ENCODE peak calls at places on chromosomes 4 and X, in four cellular contexts. One of them, this sample, is unnamed. For H3K4me1, the result is how much of the 10 kb centered on the place peaks cover.

GRCh38 chr4:40502220-40502619 is 127.4 kb downstream of the RBM47 start:
- DNase-seq in fibroblast of lung: no peak
- DNase-seq in BE2C: no peak
- DNase-seq in A549: no peak
- DNase-seq in this sample: no peak

GRCh38 chr4:111283066-111283677 is 660.3 kb upstream of the PITX2 start:
- DNase-seq in A549: peak
- DNase-seq in BE2C: peak
- DNase-seq in fibroblast of lung: peak
- DNase-seq in this sample: peak

GRCh38 chrX:78455901-78456300 is 128.5 kb upstream of the CYSLTR1 start:
- DNase-seq in A549: peak
- DNase-seq in fibroblast of lung: no peak
- DNase-seq in BE2C: no peak
- DNase-seq in this sample: no peak

GRCh38 chr4:4870493-4871266 is 11.2 kb downstream of the MSX1 start:
- DNase-seq in fibroblast of lung: no peak
- DNase-seq in A549: no peak
- DNase-seq in BE2C: no peak
- DNase-seq in this sample: no peak

GRCh38 chr4:166198921-166199320 is 325.9 kb downstream of the TLL1 start:
- DNase-seq in A549: no peak
- DNase-seq in fibroblast of lung: no peak
- DNase-seq in BE2C: no peak
- DNase-seq in this sample: peak

GRCh38 chr4:105765690-105766407 is 57.3 kb downstream of the GSTCD start:
- DNase-seq in BE2C: peak
- DNase-seq in A549: peak
- DNase-seq in fibroblast of lung: peak
- DNase-seq in this sample: no peak

GRCh38 chrX:11346283-11346682 is 53.1 kb downstream of the AMELX start:
- DNase-seq in fibroblast of lung: no peak
- DNase-seq in A549: no peak
- DNase-seq in BE2C: no peak
- DNase-seq in this sample: peak

GRCh38 chrX:43595931-43596330 is 60.2 kb upstream of the MAOA start:
- DNase-seq in fibroblast of lung: peak
- DNase-seq in A549: no peak
- DNase-seq in BE2C: no peak
- DNase-seq in this sample: no peak

GRCh38 chrX:38278682-38279081 is 48.6 kb downstream of the RPGR start:
- DNase-seq in A549: no peak
- DNase-seq in BE2C: no peak
- DNase-seq in fibroblast of lung: no peak
- DNase-seq in this sample: no peak

GRCh38 chr4:139760558-139760957 is 94.9 kb downstream of the MGST2 start:
- DNase-seq in fibroblast of lung: no peak
- DNase-seq in BE2C: no peak
- DNase-seq in A549: no peak
- DNase-seq in this sample: no peak

GRCh38 chr4:140168474-140168873 is 14.5 kb upstream of the MAML3 start:
- DNase-seq in BE2C: no peak
- DNase-seq in A549: no peak
- DNase-seq in fibroblast of lung: no peak
- DNase-seq in this sample: no peak

GRCh38 chr4:138592801-138593200 is 350.7 kb upstream of the SLC7A11 start:
- DNase-seq in fibroblast of lung: no peak
- DNase-seq in BE2C: no peak
- DNase-seq in A549: no peak
- DNase-seq in this sample: no peak

GRCh38 chr4:138595731-138596465 is 353.7 kb upstream of the SLC7A11 start:
- DNase-seq in A549: no peak
- DNase-seq in BE2C: no peak
- DNase-seq in fibroblast of lung: peak
- DNase-seq in this sample: no peak

GRCh38 chr4:138599965-138600364 is 357.8 kb upstream of the SLC7A11 start:
- DNase-seq in A549: no peak
- DNase-seq in fibroblast of lung: no peak
- DNase-seq in BE2C: no peak
- DNase-seq in this sample: no peak

DNA sequence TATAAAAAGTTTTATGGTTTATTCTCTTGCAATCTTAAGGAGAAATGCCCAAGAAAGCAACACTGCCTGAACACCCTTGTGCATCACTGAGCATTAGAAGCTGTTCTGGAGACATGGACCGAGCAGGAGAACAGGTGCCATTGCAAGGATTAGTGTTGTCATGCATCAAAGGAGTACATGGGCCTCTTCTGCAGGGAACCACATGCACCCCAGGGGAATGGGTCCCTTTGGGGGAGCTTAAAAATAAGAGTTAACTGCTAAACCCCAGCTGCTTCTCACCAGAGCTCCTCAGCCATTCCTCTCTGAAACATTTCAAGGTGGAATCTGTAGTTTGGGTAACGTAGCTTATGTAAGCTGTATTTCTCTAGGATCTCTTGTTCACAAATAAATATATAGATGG is 353.0 kb upstream of the SLC7A11 start:
- DNase-seq in A549: no peak
- DNase-seq in fibroblast of lung: no peak
- DNase-seq in BE2C: no peak
- DNase-seq in this sample: no peak
- H3K4me1 ChIP-seq in A549: under half
- H3K4me1 ChIP-seq in fibroblast of lung: under half
- H3K4me1 ChIP-seq in BE2C: under half
- H3K4me1 ChIP-seq in this sample: under half

DNA sequence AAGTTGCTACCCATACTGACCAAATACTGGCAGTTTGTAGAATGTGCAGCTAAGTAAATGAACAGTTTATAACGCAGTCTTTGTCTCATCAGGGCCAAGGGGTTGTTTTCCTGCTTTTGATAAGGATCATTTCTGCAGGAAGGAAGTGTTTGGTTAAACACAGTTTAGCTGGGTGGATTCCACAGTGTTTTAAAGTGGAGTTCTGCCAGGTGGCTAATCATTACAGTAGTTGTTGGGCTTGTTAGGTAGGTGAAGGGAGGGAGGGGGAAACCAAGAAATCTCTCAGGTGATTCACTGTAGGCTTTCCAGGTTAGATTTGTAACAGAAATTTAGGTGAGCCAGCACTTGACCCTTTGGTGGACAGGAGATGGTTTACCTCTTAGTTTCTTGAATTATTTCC is 58.1 kb downstream of the FNIP2 start:
- DNase-seq in BE2C: no peak
- DNase-seq in A549: no peak
- DNase-seq in fibroblast of lung: no peak
- DNase-seq in this sample: no peak
- H3K4me1 ChIP-seq in BE2C: under half
- H3K4me1 ChIP-seq in A549: under half
- H3K4me1 ChIP-seq in fibroblast of lung: under half
- H3K4me1 ChIP-seq in this sample: under half

GRCh38 chrX:65696613-65697012 is 29.2 kb downstream of the MSN start:
- DNase-seq in fibroblast of lung: no peak
- DNase-seq in A549: no peak
- DNase-seq in BE2C: no peak
- DNase-seq in this sample: no peak
- H3K4me1 ChIP-seq in fibroblast of lung: under half
- H3K4me1 ChIP-seq in A549: under half
- H3K4me1 ChIP-seq in BE2C: under half
- H3K4me1 ChIP-seq in this sample: under half

GRCh38 chr4:10099521-10100325 is 16.9 kb downstream of the WDR1 start:
- DNase-seq in BE2C: no peak
- DNase-seq in fibroblast of lung: no peak
- DNase-seq in A549: no peak
- DNase-seq in this sample: no peak
- H3K4me1 ChIP-seq in BE2C: under half
- H3K4me1 ChIP-seq in fibroblast of lung: under half
- H3K4me1 ChIP-seq in A549: under half
- H3K4me1 ChIP-seq in this sample: under half

GRCh38 chr4:35684755-35685154 is 559.6 kb downstream of the ARAP2 start:
- DNase-seq in fibroblast of lung: no peak
- DNase-seq in A549: no peak
- DNase-seq in BE2C: no peak
- DNase-seq in this sample: no peak
- H3K4me1 ChIP-seq in fibroblast of lung: under half
- H3K4me1 ChIP-seq in A549: under half
- H3K4me1 ChIP-seq in BE2C: under half
- H3K4me1 ChIP-seq in this sample: under half

GRCh38 chr4:184811484-184812180 is 14.1 kb downstream of the ACSL1 start:
- DNase-seq in fibroblast of lung: no peak
- DNase-seq in A549: no peak
- DNase-seq in BE2C: no peak
- DNase-seq in this sample: no peak

GRCh38 chr4:184812181-184812542 is 13.6 kb downstream of the ACSL1 start:
- DNase-seq in A549: no peak
- DNase-seq in BE2C: no peak
- DNase-seq in fibroblast of lung: no peak
- DNase-seq in this sample: no peak

GRCh38 chr4:184810720-184811119 is 15.0 kb downstream of the ACSL1 start:
- DNase-seq in A549: no peak
- DNase-seq in fibroblast of lung: no peak
- DNase-seq in BE2C: no peak
- DNase-seq in this sample: no peak

GRCh38 chr4:184814686-184815045 is 11.1 kb downstream of the ACSL1 start:
- DNase-seq in A549: no peak
- DNase-seq in BE2C: no peak
- DNase-seq in fibroblast of lung: no peak
- DNase-seq in this sample: no peak

DNA sequence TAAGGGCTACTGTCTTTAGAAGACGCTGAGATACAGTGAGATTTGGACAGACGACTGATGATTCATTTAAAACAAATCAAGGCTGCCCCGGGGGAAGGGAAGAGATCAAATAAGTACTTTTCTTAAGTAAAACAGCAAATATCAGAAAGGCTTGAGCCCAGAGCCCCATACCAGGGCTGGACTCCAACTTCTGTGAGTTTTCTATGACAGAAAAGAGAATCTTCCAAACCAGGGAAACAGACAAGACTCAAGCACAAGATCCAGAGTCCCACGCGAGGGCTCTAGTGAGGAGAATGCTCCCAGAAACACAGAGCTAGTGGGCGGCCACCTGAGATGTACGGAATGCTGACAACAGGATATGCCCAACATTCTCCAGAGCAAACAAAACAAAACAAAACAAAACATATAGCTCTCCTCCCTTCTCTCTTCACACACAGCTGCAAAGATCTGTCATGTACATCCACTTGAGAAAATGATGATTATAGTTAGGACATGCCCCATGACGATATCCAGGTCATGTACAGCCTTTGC is 13.1 kb downstream of the ACSL1 start:
- DNase-seq in fibroblast of lung: peak
- DNase-seq in A549: peak
- DNase-seq in BE2C: no peak
- DNase-seq in this sample: no peak
- H3K4me1 ChIP-seq in fibroblast of lung: under half
- H3K4me1 ChIP-seq in A549: half or more
- H3K4me1 ChIP-seq in BE2C: under half
- H3K4me1 ChIP-seq in this sample: under half

DNA sequence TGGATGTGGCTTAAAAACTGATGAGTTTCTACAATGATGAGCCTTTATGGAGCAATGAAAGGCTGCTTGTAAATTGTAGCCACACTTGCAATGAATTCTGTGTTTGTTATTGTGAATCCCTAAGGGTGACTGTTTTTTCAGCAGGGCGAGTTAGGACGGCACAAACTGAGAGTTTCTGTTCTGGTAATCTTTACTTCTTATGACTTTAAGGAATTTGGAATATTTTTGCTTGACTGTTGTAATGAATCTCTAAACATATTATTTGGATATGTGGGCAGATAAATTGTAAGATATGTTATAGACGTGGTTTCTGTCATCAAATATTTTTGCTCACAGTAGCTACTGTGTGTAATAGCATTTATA is 22.2 kb downstream of the RBPJ start:
- DNase-seq in fibroblast of lung: no peak
- DNase-seq in A549: no peak
- DNase-seq in BE2C: no peak
- DNase-seq in this sample: no peak
- H3K4me1 ChIP-seq in fibroblast of lung: under half
- H3K4me1 ChIP-seq in A549: under half
- H3K4me1 ChIP-seq in BE2C: under half
- H3K4me1 ChIP-seq in this sample: under half

DNA sequence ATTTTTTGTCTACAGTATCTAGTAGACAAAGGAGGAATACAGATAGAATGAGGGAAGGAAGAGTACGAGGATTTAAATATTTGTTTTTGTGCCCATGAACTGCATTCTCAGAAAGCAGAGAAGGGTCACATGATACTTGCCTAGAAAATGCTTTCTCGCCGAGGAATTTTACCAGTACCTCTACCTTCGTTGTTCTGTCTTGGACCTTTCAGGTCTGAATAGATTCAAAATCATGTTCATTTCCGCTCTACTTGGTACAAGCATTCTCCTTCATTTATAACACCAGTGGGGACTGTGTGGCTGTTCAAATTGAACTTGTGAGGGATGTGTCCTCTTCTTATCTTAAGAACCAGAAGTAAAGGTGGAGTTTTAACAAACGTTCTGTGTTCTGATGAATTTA is 1.9 kb downstream of the USP38 start:
- DNase-seq in BE2C: no peak
- DNase-seq in fibroblast of lung: peak
- DNase-seq in A549: no peak
- DNase-seq in this sample: peak
- H3K4me1 ChIP-seq in BE2C: under half
- H3K4me1 ChIP-seq in fibroblast of lung: under half
- H3K4me1 ChIP-seq in A549: under half
- H3K4me1 ChIP-seq in this sample: under half

GRCh38 chr4:6916587-6917444 is 7.2 kb downstream of the TBC1D14 start:
- DNase-seq in BE2C: peak
- DNase-seq in fibroblast of lung: no peak
- DNase-seq in A549: peak
- DNase-seq in this sample: no peak

GRCh38 chr4:6915041-6916005 is 5.7 kb downstream of the TBC1D14 start:
- DNase-seq in fibroblast of lung: no peak
- DNase-seq in A549: no peak
- DNase-seq in BE2C: no peak
- DNase-seq in this sample: no peak

GRCh38 chr4:6916069-6916586 is 6.5 kb downstream of the TBC1D14 start:
- DNase-seq in fibroblast of lung: no peak
- DNase-seq in A549: no peak
- DNase-seq in BE2C: no peak
- DNase-seq in this sample: no peak

GRCh38 chr4:6918345-6918744 is 8.7 kb downstream of the TBC1D14 start:
- DNase-seq in fibroblast of lung: no peak
- DNase-seq in BE2C: no peak
- DNase-seq in A549: no peak
- DNase-seq in this sample: no peak

GRCh38 chr4:6917445-6918241 is 8.0 kb downstream of the TBC1D14 start:
- DNase-seq in fibroblast of lung: peak
- DNase-seq in BE2C: peak
- DNase-seq in A549: peak
- DNase-seq in this sample: peak
- H3K4me1 ChIP-seq in fibroblast of lung: under half
- H3K4me1 ChIP-seq in BE2C: under half
- H3K4me1 ChIP-seq in A549: under half
- H3K4me1 ChIP-seq in this sample: under half